ENCODE peak calls at places on chromosome 2, in nine cellular contexts. X is mucosa of descending colon, G is lower lobe of right lung, Z is pancreas, U is Karpas-422, H is SK-N-SH, J is prostate gland, F is stomach, I is upper lobe of right lung. D is an unnamed sample. For H3K9me3, the result is how much of the 10 kb centered on the place peaks cover.

GRCh38 chr2:74585406-74586182 is 31.1 kb downstream of the DOK1 start:
- DNase-seq in X (no peak), G (peak), Z (no peak), U (peak), H (no peak), J (no peak), F (no peak), I (peak), D (peak)

GRCh38 chr2:55159037-55159651 is 72.9 kb downstream of the CLHC1 start:
- DNase-seq in X (peak), G (peak), Z (peak), U (peak), H (no peak), J (no peak), F (no peak), I (peak), D (peak)

GRCh38 chr2:115219296-115219695 is 776.9 kb downstream of the DPP10 start:
- DNase-seq in X (no peak), G (no peak), Z (no peak), U (no peak), H (no peak), J (no peak), F (no peak), I (no peak), D (no peak)

GRCh38 chr2:206721216-206721920 is 3.2 kb upstream of the DYTN start:
- DNase-seq in X (no peak), G (no peak), Z (no peak), U (no peak), H (no peak), J (no peak), F (no peak), I (no peak), D (no peak)

GRCh38 chr2:215881582-215881981 is 131.8 kb downstream of the MREG start:
- DNase-seq in X (no peak), G (no peak), Z (no peak), U (no peak), H (no peak), J (no peak), F (no peak), I (no peak), D (no peak)

GRCh38 chr2:235378261-235378660 is 115.6 kb upstream of the AGAP1 start:
- DNase-seq in X (no peak), G (no peak), Z (peak), U (no peak), H (no peak), J (peak), F (no peak), I (no peak), D (no peak)

GRCh38 chr2:234291765-234292204 is 205.1 kb downstream of the ARL4C start:
- DNase-seq in X (peak), G (no peak), Z (peak), U (no peak), H (no peak), J (no peak), F (no peak), I (no peak), D (no peak)

GRCh38 chr2:74414913-74415761 is 6.3 kb downstream of the C2orf81 start:
- DNase-seq in X (peak), G (peak), Z (no peak), U (no peak), H (peak), J (peak), F (peak), I (peak), D (peak)

GRCh38 chr2:210392469-210392881 is 77.5 kb upstream of the MYL1 start:
- DNase-seq in X (no peak), G (no peak), Z (no peak), U (no peak), H (no peak), J (no peak), F (no peak), I (no peak), D (no peak)

GRCh38 chr2:218186355-218186766 is 19.6 kb upstream of the CXCR1 start:
- DNase-seq in X (peak), G (peak), Z (peak), U (peak), H (peak), J (peak), F (peak), I (peak), D (peak)

GRCh38 chr2:233546101-233546500 is 20.5 kb downstream of the USP40 start:
- DNase-seq in X (no peak), G (no peak), Z (no peak), U (no peak), H (no peak), J (no peak), F (no peak), I (no peak), D (no peak)

DNA sequence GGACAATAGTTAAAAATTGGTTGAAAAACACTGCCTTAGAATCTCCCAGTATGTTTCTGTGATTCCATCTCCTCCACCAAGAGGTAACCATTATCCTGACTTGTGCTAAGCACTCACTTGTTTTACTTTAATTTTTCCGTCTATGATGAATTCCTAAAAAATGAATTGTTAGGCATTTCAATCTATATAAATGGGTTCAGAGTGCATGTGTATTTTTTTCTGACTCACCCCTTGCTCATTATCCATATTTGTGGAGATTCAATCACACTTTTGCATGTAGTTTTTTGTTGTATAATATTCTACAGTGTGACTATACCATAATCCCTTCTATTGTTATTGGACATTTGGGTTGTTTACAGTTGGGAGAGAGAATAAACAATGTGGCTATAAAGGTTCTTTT is 1.3 kb downstream of the NDUFB3 start:
- DNase-seq in X (no peak), G (no peak), Z (no peak), U (no peak), H (no peak), J (no peak), F (no peak), I (no peak), D (no peak)
- H3K4me3 ChIP-seq in X (no peak), G (no peak), Z (no peak), U (peak), H (peak), J (no peak), F (no peak), I (peak), D (no peak)

GRCh38 chr2:14424478-14425390 is 207.8 kb upstream of the LRATD1 start:
- DNase-seq in X (no peak), G (no peak), Z (no peak), U (no peak), H (no peak), J (no peak), F (no peak), I (no peak), D (no peak)

GRCh38 chr2:14423145-14423906 is 209.2 kb upstream of the LRATD1 start:
- DNase-seq in X (no peak), G (no peak), Z (no peak), U (no peak), H (no peak), J (no peak), F (no peak), I (no peak), D (no peak)

GRCh38 chr2:14422426-14422825 is 210.1 kb upstream of the LRATD1 start:
- DNase-seq in X (no peak), G (no peak), Z (no peak), U (no peak), H (no peak), J (no peak), F (no peak), I (no peak), D (no peak)

GRCh38 chr2:14425869-14426268 is 206.6 kb upstream of the LRATD1 start:
- DNase-seq in X (no peak), G (no peak), Z (no peak), U (no peak), H (no peak), J (no peak), F (no peak), I (no peak), D (no peak)

DNA sequence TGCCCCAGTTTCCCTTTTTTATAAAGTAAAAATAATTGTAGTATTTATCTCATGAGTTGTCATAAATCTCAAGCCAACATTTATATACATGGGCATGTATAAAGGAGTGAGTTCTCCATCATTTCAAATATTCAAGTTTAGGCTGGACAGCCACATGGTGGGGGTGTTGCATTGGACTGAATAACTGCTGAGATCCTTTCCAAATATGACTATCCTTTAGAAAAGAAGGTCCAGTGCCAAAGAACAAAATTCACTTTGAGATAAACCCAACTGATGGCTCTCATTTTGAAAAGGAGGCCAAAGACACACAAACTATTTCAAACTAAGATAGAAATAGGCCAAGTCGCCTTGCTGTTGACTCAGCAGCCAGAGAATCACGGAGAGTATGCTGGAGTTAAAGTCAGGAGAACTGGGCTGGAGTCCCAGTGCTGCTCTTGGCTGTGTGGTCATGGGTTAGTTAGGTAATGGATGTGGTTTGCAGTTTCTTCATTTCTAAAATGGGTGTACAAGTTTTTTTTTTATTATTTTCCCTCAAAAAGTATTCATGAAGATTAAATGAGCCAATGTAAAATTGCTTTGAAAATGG is 204.4 kb upstream of the LRATD1 start:
- DNase-seq in X (no peak), G (no peak), Z (no peak), U (no peak), H (no peak), J (peak), F (no peak), I (no peak), D (no peak)
- H3K9me3 ChIP-seq in X (under half), G (under half), Z (under half), U (under half), H (under half), J (under half), F (under half), I (under half), D (under half)

GRCh38 chr2:175004980-175005832 is at the start of gene CHN1:
- DNase-seq in X (peak), G (peak), Z (peak), U (peak), H (peak), J (peak), F (peak), I (peak), D (peak)
- H3K4me3 ChIP-seq in X (peak), G (peak), Z (peak), U (peak), H (peak), J (peak), F (peak), I (peak), D (peak)

DNA sequence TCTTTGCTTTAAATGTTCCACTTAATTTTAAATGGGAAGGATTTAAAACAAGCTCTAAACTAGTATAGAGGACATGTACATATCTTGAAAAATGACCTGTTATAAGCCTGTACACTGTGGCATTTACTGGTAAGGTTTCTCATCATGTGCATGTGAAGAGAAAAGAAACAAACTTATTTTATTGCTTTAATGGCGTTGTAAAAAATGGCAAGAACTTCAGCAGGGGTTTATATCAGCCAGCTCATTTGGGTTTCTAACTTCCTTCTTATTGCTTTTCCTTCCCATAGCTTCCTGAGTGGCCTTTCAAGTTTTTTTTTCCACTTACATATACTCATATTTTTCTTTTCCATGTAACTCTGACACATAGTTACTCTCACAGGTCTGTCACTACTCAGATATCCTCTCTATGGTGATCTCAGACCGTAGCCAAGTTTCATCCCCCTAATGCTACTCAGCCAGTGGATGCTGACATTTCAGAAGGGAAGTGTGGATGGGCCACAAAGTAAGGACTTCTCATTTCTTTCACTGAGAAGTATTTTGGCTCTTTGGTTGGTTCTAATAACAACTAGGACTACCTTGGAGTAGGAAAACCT is 198.2 kb downstream of the PARD3B start:
- DNase-seq in X (no peak), G (no peak), Z (no peak), U (no peak), H (no peak), J (no peak), F (no peak), I (no peak), D (no peak)
- H3K9me3 ChIP-seq in X (under half), G (under half), Z (under half), U (under half), H (under half), J (under half), F (under half), I (under half), D (under half)

D was measured in cardiac muscle cell.